ENCODE peak calls at places on chromosomes 13 and 19, in four cellular contexts. U, X, Z and F are unnamed samples. For H3K27me3, the result is how much of the 10 kb centered on the place peaks cover.

GRCh38 chr13:25347156-25347555 is 24.6 kb upstream of the ATP8A2 start:
- DNase-seq in U (peak), X (no peak), Z (no peak), F (peak)

GRCh38 chr13:34591801-34592454 is 350.1 kb upstream of the NBEA start:
- DNase-seq in U (no peak), X (no peak), Z (no peak), F (peak)

GRCh38 chr13:51524846-51525566 is 59.3 kb upstream of the WDFY2 start:
- DNase-seq in U (no peak), X (peak), Z (no peak), F (peak)

GRCh38 chr13:74836628-74837027 is 645.3 kb downstream of the TBC1D4 start:
- DNase-seq in U (no peak), X (no peak), Z (no peak), F (no peak)

GRCh38 chr13:37869756-37870488 is at the start of gene TRPC4:
- DNase-seq in U (peak), X (peak), Z (no peak), F (peak)

GRCh38 chr13:106562301-106562700 is 5.6 kb downstream of the ARGLU1 start:
- DNase-seq in U (no peak), X (no peak), Z (no peak), F (no peak)

GRCh38 chr13:47962237-47962636 is 38.8 kb downstream of the SUCLA2 start:
- DNase-seq in U (no peak), X (no peak), Z (no peak), F (no peak)

GRCh38 chr13:40187324-40187795 is 479.1 kb downstream of the FOXO1 start:
- DNase-seq in U (peak), X (no peak), Z (no peak), F (peak)

GRCh38 chr13:98519976-98520375 is 56.9 kb downstream of the STK24 start:
- DNase-seq in U (no peak), X (no peak), Z (no peak), F (no peak)

GRCh38 chr13:110308377-110309158 is 1.5 kb downstream of the COL4A2 start:
- DNase-seq in U (peak), X (no peak), Z (no peak), F (peak)

GRCh38 chr19:3520166-3521103 is 14.3 kb downstream of the FZR1 start:
- DNase-seq in U (peak), X (no peak), Z (no peak), F (peak)

GRCh38 chr19:1567848-1568227 is 287 bp downstream of the MEX3D start:
- DNase-seq in U (no peak), X (no peak), Z (no peak), F (no peak)

GRCh38 chr19:48303866-48304265 is 21.5 kb upstream of the EMP3 start:
- DNase-seq in U (no peak), X (no peak), Z (no peak), F (no peak)

GRCh38 chr13:112204881-112205327 is 138.0 kb downstream of the SOX1 start:
- DNase-seq in U (peak), X (no peak), Z (no peak), F (peak)

GRCh38 chr13:98515804-98516465 is 61.0 kb downstream of the STK24 start:
- DNase-seq in U (no peak), X (no peak), Z (no peak), F (no peak)

GRCh38 chr19:45976180-45976579 is 2.5 kb upstream of the NOVA2 start:
- DNase-seq in U (no peak), X (no peak), Z (no peak), F (no peak)

GRCh38 chr13:41370736-41371135 is 59.7 kb downstream of the NAA16 start:
- DNase-seq in U (no peak), X (no peak), Z (no peak), F (no peak)

GRCh38 chr13:58792854-58793253 is 1161.3 kb downstream of the PCDH17 start:
- DNase-seq in U (no peak), X (no peak), Z (no peak), F (no peak)

GRCh38 chr13:33312150-33312908 is 26.8 kb upstream of the STARD13 start:
- DNase-seq in U (no peak), X (peak), Z (no peak), F (peak)

GRCh38 chr19:50377051-50377441 is 789 bp downstream of the NR1H2 start:
- DNase-seq in U (no peak), X (no peak), Z (no peak), F (peak)

GRCh38 chr19:15538774-15539173 is 30.4 kb downstream of the CYP4F22 start:
- DNase-seq in U (no peak), X (peak), Z (no peak), F (no peak)

GRCh38 chr19:39833464-39834286 is at the start of gene DYRK1B:
- DNase-seq in U (peak), X (peak), Z (peak), F (peak)

GRCh38 chr13:40974460-40975407 is 44.4 kb downstream of the ELF1 start:
- DNase-seq in U (peak), X (peak), Z (no peak), F (peak)

GRCh38 chr19:13768510-13768909 is 4.2 kb downstream of the MRI1 start:
- DNase-seq in U (no peak), X (no peak), Z (no peak), F (no peak)

GRCh38 chr13:111630411-111630810 is 310.0 kb downstream of the TEX29 start:
- DNase-seq in U (peak), X (no peak), Z (no peak), F (peak)

GRCh38 chr19:41807176-41807575 is 10.8 kb downstream of the CEACAM3 start:
- DNase-seq in U (no peak), X (no peak), Z (no peak), F (no peak)

GRCh38 chr13:86446311-86446710 is 647.1 kb upstream of the SLITRK6 start:
- DNase-seq in U (peak), X (peak), Z (peak), F (peak)

GRCh38 chr13:45575830-45576180 is 39.7 kb downstream of the ERICH6B start:
- DNase-seq in U (no peak), X (no peak), Z (no peak), F (no peak)

GRCh38 chr13:104525467-104525866 is 1459.2 kb upstream of the SLC10A2 start:
- DNase-seq in U (no peak), X (no peak), Z (no peak), F (no peak)

GRCh38 chr19:13120817-13121216 is 2.8 kb downstream of the NACC1 start:
- DNase-seq in U (no peak), X (peak), Z (no peak), F (no peak)

GRCh38 chr19:56491399-56491798 is 14.3 kb upstream of the ZNF667 start:
- DNase-seq in U (no peak), X (peak), Z (no peak), F (peak)

GRCh38 chr19:558770-559439 is 13.5 kb upstream of the BSG start:
- DNase-seq in U (no peak), X (peak), Z (no peak), F (peak)

DNA sequence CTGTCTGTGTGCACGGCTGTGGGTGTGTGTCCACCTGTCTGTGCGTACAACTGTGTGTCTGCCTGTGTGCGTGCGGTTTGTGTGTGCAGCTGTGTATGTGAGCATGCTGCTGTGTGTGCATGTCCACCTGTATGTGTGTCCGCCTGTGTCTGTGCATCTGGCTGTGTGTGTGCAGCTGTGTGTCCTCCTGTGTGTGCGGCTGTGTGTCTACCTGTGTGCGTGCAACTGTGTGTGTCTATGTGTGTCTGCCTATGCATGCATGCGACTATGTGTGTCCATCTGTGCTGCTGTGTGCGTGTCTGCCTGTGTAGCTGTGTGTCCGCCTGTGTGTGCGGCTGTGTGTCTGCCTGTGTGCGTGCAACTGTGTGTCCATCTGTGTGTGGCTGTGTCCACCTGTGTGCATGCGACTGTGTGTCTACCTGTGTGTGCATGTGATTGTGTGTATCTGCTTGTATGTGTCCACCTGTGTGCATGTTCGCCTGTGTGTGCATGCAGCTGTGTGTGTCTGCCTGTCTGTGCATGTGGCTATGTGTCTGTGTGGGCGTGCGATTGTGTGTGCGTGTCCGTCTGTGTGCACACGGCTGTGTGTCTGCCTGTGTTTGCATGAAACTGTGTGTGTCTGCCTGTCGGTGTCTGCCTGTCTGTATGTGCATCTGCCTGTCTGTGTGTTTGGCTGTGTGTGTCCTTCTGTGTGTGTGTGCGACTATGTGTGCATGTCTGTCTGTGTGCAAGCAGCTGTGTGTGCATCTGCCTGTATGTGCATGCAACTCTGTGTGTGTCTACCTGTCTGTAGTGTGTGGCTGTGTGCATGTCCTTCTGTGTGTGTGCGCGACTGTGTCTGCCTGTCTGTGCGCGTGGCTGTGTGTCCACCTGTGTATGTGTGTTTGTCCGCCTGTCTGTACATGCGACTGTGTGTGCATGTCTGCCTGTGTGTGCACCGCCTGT is 57.1 kb upstream of the C13orf46 start:
- DNase-seq in U (no peak), X (no peak), Z (no peak), F (no peak)
- H4K8ac ChIP-seq in U (no peak), X (peak), Z (no peak), F (no peak)

GRCh38 chr13:80161896-80162295 is 179.0 kb downstream of the SPRY2 start:
- DNase-seq in U (no peak), X (peak), Z (no peak), F (no peak)

GRCh38 chr13:80160110-80160509 is 180.8 kb downstream of the SPRY2 start:
- DNase-seq in U (no peak), X (no peak), Z (no peak), F (no peak)

GRCh38 chr13:80161219-80161618 is 179.7 kb downstream of the SPRY2 start:
- DNase-seq in U (no peak), X (no peak), Z (no peak), F (no peak)

GRCh38 chr13:80157261-80157942 is 183.5 kb downstream of the SPRY2 start:
- DNase-seq in U (no peak), X (peak), Z (no peak), F (no peak)
- H3K56ac ChIP-seq in U (no peak), X (no peak), Z (no peak), F (no peak)

DNA sequence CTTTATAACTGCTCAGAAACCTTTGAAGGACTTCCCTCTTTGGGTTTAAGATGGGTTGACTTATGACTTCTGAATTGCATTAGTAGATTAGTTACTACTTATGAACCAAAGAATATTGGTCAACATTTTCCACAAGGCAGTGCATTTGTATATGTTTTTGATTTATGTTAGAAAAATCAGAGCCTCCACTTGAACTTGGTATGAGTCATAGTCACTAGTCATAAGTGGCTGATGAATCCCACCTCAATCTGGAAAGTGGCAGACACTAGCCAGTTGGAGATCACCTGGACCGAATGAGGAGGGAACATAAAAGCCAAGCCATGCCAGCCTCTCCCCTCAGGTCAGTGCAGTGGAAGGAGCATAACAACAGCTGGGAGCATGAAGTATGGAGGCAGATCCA is 39.3 kb upstream of the SPART start:
- DNase-seq in U (no peak), X (peak), Z (no peak), F (no peak)
- H3K27me3 ChIP-seq in U (under half), X (under half), Z (under half), F (under half)

GRCh38 chr19:55373318-55373992 is 3.2 kb upstream of the TMEM190 start:
- DNase-seq in U (peak), X (no peak), Z (no peak), F (no peak)
- H4K8ac ChIP-seq in U (no peak), X (peak), Z (no peak), F (no peak)

GRCh38 chr13:91323349-91323748 is 24.1 kb upstream of the MIR17HG start:
- DNase-seq in U (no peak), X (no peak), Z (no peak), F (no peak)

GRCh38 chr13:91318886-91319285 is 28.6 kb upstream of the MIR17HG start:
- DNase-seq in U (no peak), X (no peak), Z (no peak), F (no peak)

GRCh38 chr13:91314888-91315287 is 32.6 kb upstream of the MIR17HG start:
- DNase-seq in U (no peak), X (no peak), Z (no peak), F (no peak)

GRCh38 chr13:91319996-91320395 is 27.5 kb upstream of the MIR17HG start:
- DNase-seq in U (no peak), X (no peak), Z (no peak), F (no peak)
- H3K56ac ChIP-seq in U (no peak), X (no peak), Z (no peak), F (no peak)

DNA sequence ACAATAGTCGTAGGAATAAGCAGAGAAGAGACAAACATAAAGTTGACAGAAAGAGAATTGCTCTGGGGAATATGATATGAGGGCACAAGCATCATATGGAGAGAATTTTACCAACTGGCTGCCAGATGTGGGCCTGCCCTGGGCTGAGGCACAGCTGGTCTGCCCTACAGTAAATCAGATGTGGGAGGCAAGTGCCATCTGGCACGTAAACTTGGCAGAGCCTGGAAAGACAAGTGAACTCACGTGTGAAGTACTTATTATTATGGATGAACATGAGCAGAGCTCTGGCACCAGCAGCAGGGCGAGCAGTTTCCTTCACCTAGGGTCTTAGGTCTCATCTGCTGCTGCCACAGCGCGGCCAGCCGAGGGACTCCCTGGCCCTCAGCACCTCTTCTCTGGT is 20.6 kb downstream of the PCDH8 start:
- DNase-seq in U (no peak), X (no peak), Z (no peak), F (no peak)
- H3K27me3 ChIP-seq in U (under half), X (under half), Z (under half), F (under half)

GRCh38 chr19:20182232-20182785 is 15.3 kb downstream of the ZNF486 start:
- DNase-seq in U (no peak), X (no peak), Z (no peak), F (no peak)
- H4K8ac ChIP-seq in U (no peak), X (no peak), Z (no peak), F (no peak)

GRCh38 chr13:39047560-39047959 is 9.3 kb downstream of the NHLRC3 start:
- DNase-seq in U (peak), X (no peak), Z (peak), F (peak)
- H3K56ac ChIP-seq in U (no peak), X (no peak), Z (no peak), F (no peak)

GRCh38 chr13:79646880-79647279 is 165.9 kb downstream of the NDFIP2 start:
- DNase-seq in U (no peak), X (no peak), Z (no peak), F (no peak)
- H3K27me3 ChIP-seq in U (under half), X (under half), Z (under half), F (under half)

GRCh38 chr19:19628499-19629134 is 597 bp upstream of the LPAR2 start:
- DNase-seq in U (peak), X (peak), Z (peak), F (peak)

GRCh38 chr19:19626516-19627441 is 1.2 kb downstream of the LPAR2 start:
- DNase-seq in U (no peak), X (no peak), Z (no peak), F (no peak)

GRCh38 chr19:19627716-19628498 is at the start of gene LPAR2:
- DNase-seq in U (peak), X (no peak), Z (no peak), F (peak)

GRCh38 chr19:19630062-19630414 is 2.0 kb upstream of the LPAR2 start:
- DNase-seq in U (no peak), X (no peak), Z (no peak), F (no peak)

GRCh38 chr19:19627442-19627715 is 641 bp downstream of the LPAR2 start:
- DNase-seq in U (no peak), X (no peak), Z (no peak), F (no peak)
- H4K8ac ChIP-seq in U (no peak), X (no peak), Z (peak), F (no peak)